ENCODE peak calls at places on chromosome 12, in ten cellular contexts. M, X, T, D, B, J, Z, S, Y and P are unnamed samples.

GRCh38 chr12:129901256-129901655 is 2.6 kb downstream of the TMEM132D start:
- DNase-seq in M (no peak), S (no peak), T (no peak), Y (no peak), Z (no peak), D (no peak), X (no peak), B (no peak), J (no peak), P (no peak)

GRCh38 chr12:115375188-115375991 is 691.4 kb upstream of the TBX3 start:
- DNase-seq in Y (no peak), S (no peak), B (no peak), J (no peak), X (no peak), D (no peak), T (peak), Z (no peak), M (peak), P (no peak)

GRCh38 chr12:114636723-114637480 is 47.1 kb downstream of the TBX3 start:
- DNase-seq in J (no peak), Y (no peak), M (peak), T (no peak), B (no peak), S (no peak), D (no peak), X (no peak), Z (no peak), P (no peak)

GRCh38 chr12:118402251-118402650 is 25.9 kb downstream of the SUDS3 start:
- DNase-seq in J (no peak), T (peak), B (no peak), S (no peak), X (no peak), Y (no peak), Z (no peak), M (peak), D (no peak), P (no peak)

GRCh38 chr12:115806000-115806399 is 471.5 kb downstream of the MED13L start:
- DNase-seq in B (no peak), X (no peak), S (no peak), M (no peak), Y (no peak), Z (no peak), J (no peak), D (no peak), T (no peak), P (no peak)

GRCh38 chr12:18224745-18225144 is 36.6 kb upstream of the PIK3C2G start:
- DNase-seq in Z (no peak), J (no peak), T (peak), S (no peak), B (no peak), M (peak), X (peak), D (no peak), Y (no peak), P (no peak)

GRCh38 chr12:33182485-33182884 is 257.1 kb downstream of the SYT10 start:
- DNase-seq in T (no peak), X (no peak), Y (no peak), S (no peak), B (no peak), M (no peak), J (no peak), D (no peak), Z (no peak), P (no peak)

GRCh38 chr12:16347391-16348298 is at the start of gene MGST1:
- DNase-seq in X (no peak), M (peak), J (no peak), B (no peak), Y (peak), S (peak), Z (no peak), D (peak), T (no peak), P (no peak)

GRCh38 chr12:52521175-52521574 is 981 bp upstream of the KRT5 start:
- DNase-seq in X (no peak), Z (no peak), S (no peak), T (no peak), D (peak), B (no peak), J (no peak), Y (no peak), M (no peak), P (peak)

GRCh38 chr12:106300761-106301160 is 1.8 kb upstream of the TCP11L2 start:
- DNase-seq in M (no peak), J (no peak), X (no peak), D (no peak), T (no peak), Z (no peak), B (no peak), S (no peak), Y (no peak), P (no peak)

GRCh38 chr12:99920561-99920960 is 64.2 kb downstream of the ANKS1B start:
- DNase-seq in Y (no peak), J (no peak), S (no peak), M (no peak), B (no peak), Z (no peak), X (no peak), D (no peak), T (no peak), P (no peak)

GRCh38 chr12:130634866-130635265 is 81.2 kb downstream of the RIMBP2 start:
- DNase-seq in Z (no peak), D (no peak), T (no peak), M (no peak), B (no peak), S (no peak), J (no peak), X (no peak), Y (no peak), P (no peak)

GRCh38 chr12:32211066-32211768 is 104.6 kb downstream of the BICD1 start:
- DNase-seq in D (no peak), Z (no peak), M (no peak), J (no peak), Y (no peak), B (no peak), T (no peak), S (no peak), X (no peak), P (no peak)

GRCh38 chr12:113328368-113328889 is 6.5 kb downstream of the SLC8B1 start:
- DNase-seq in Z (no peak), S (no peak), D (no peak), Y (no peak), B (no peak), T (no peak), M (no peak), J (no peak), X (no peak), P (no peak)

GRCh38 chr12:108173160-108173559 is 44.1 kb downstream of the WSCD2 start:
- DNase-seq in B (no peak), M (no peak), Z (no peak), T (no peak), J (no peak), D (no peak), S (no peak), Y (no peak), X (no peak), P (no peak)

GRCh38 chr12:92505373-92506340 is 197.1 kb upstream of the PLEKHG7 start:
- DNase-seq in X (peak), Y (peak), D (peak), T (peak), B (no peak), Z (no peak), S (peak), M (no peak), J (peak), P (peak)

GRCh38 chr12:6276247-6276887 is 34.1 kb upstream of the PLEKHG6 start:
- DNase-seq in Z (no peak), X (no peak), B (no peak), T (no peak), Y (no peak), D (no peak), M (no peak), S (no peak), J (no peak), P (no peak)

GRCh38 chr12:4909734-4910501 is at the start of gene KCNA1:
- DNase-seq in J (no peak), S (no peak), Z (no peak), M (no peak), B (no peak), Y (peak), D (no peak), T (no peak), X (peak), P (no peak)

GRCh38 chr12:53476769-53477209 is 22.5 kb downstream of the MAP3K12 start:
- DNase-seq in X (no peak), S (no peak), Z (no peak), B (no peak), J (no peak), D (no peak), T (no peak), Y (no peak), M (no peak), P (no peak)